ENCODE peak calls at places on chromosome 7, in ten cellular contexts. One of them, this sample, is unnamed.

GRCh38 chr7:29488977-29489376 is 74.7 kb upstream of the PRR15 start:
- DNase-seq in memory B cell: no peak
- DNase-seq in ovary: no peak
- DNase-seq in fibroblast of the conjunctiva: peak; percentile 32
- DNase-seq in AG04449: peak; percentile 80
- DNase-seq in NCI-H524 treated with DMSO at 0.1 percent for 48 hours: no peak
- DNase-seq in T-helper 9 cell: no peak
- DNase-seq in SIG-M5: no peak
- DNase-seq in SK-MEL-5: no peak
- DNase-seq in naive B cell: no peak
- DNase-seq in this sample: no peak

GRCh38 chr7:23021581-23021980 is 7.7 kb upstream of the HYCC1 start:
- DNase-seq in fibroblast of the conjunctiva: peak; percentile 64
- DNase-seq in memory B cell: no peak
- DNase-seq in SIG-M5: no peak
- DNase-seq in naive B cell: no peak
- DNase-seq in ovary: no peak
- DNase-seq in SK-MEL-5: no peak
- DNase-seq in AG04449: no peak
- DNase-seq in NCI-H524 treated with DMSO at 0.1 percent for 48 hours: no peak
- DNase-seq in T-helper 9 cell: no peak
- DNase-seq in this sample: no peak

GRCh38 chr7:132251327-132251659 is 325.0 kb downstream of the PLXNA4 start:
- DNase-seq in ovary: peak; percentile 12
- DNase-seq in AG04449: no peak
- DNase-seq in T-helper 9 cell: no peak
- DNase-seq in SK-MEL-5: peak; percentile 51
- DNase-seq in NCI-H524 treated with DMSO at 0.1 percent for 48 hours: no peak
- DNase-seq in memory B cell: no peak
- DNase-seq in SIG-M5: no peak
- DNase-seq in naive B cell: no peak
- DNase-seq in fibroblast of the conjunctiva: no peak
- DNase-seq in this sample: peak; percentile 47

GRCh38 chr7:12607134-12607533 is 36.6 kb downstream of the SCIN start:
- DNase-seq in SK-MEL-5: no peak
- DNase-seq in naive B cell: no peak
- DNase-seq in T-helper 9 cell: no peak
- DNase-seq in ovary: no peak
- DNase-seq in SIG-M5: no peak
- DNase-seq in fibroblast of the conjunctiva: no peak
- DNase-seq in NCI-H524 treated with DMSO at 0.1 percent for 48 hours: peak; percentile 54
- DNase-seq in memory B cell: no peak
- DNase-seq in AG04449: no peak
- DNase-seq in this sample: no peak

GRCh38 chr7:140003913-140004382 is 58.8 kb downstream of the PARP12 start:
- DNase-seq in SK-MEL-5: peak; percentile 81
- DNase-seq in T-helper 9 cell: no peak
- DNase-seq in memory B cell: peak; percentile 34
- DNase-seq in AG04449: no peak
- DNase-seq in ovary: no peak
- DNase-seq in NCI-H524 treated with DMSO at 0.1 percent for 48 hours: no peak
- DNase-seq in naive B cell: peak; percentile 34
- DNase-seq in fibroblast of the conjunctiva: peak; percentile 64
- DNase-seq in SIG-M5: no peak
- DNase-seq in this sample: peak; percentile 73

GRCh38 chr7:131010714-131011436 is 276.9 kb upstream of the KLF14 start:
- DNase-seq in T-helper 9 cell: no peak
- DNase-seq in AG04449: no peak
- DNase-seq in SK-MEL-5: peak; percentile 39
- DNase-seq in fibroblast of the conjunctiva: no peak
- DNase-seq in memory B cell: no peak
- DNase-seq in SIG-M5: peak; percentile 35
- DNase-seq in NCI-H524 treated with DMSO at 0.1 percent for 48 hours: no peak
- DNase-seq in naive B cell: no peak
- DNase-seq in ovary: no peak
- DNase-seq in this sample: no peak

GRCh38 chr7:92698237-92698841 is 108.1 kb upstream of the FAM133B start:
- DNase-seq in T-helper 9 cell: no peak
- DNase-seq in SK-MEL-5: peak; percentile 94
- DNase-seq in ovary: no peak
- DNase-seq in memory B cell: no peak
- DNase-seq in SIG-M5: no peak
- DNase-seq in NCI-H524 treated with DMSO at 0.1 percent for 48 hours: peak; percentile 22
- DNase-seq in fibroblast of the conjunctiva: peak; percentile 68
- DNase-seq in AG04449: peak; percentile 67
- DNase-seq in naive B cell: no peak
- DNase-seq in this sample: no peak

GRCh38 chr7:122438001-122438400 is 133.5 kb upstream of the FEZF1 start:
- DNase-seq in fibroblast of the conjunctiva: no peak
- DNase-seq in NCI-H524 treated with DMSO at 0.1 percent for 48 hours: no peak
- DNase-seq in ovary: no peak
- DNase-seq in memory B cell: no peak
- DNase-seq in T-helper 9 cell: no peak
- DNase-seq in AG04449: no peak
- DNase-seq in SK-MEL-5: peak; percentile 91
- DNase-seq in SIG-M5: no peak
- DNase-seq in naive B cell: no peak
- DNase-seq in this sample: no peak

GRCh38 chr7:139091677-139091996 is 17.9 kb downstream of the ZC3HAV1 start:
- DNase-seq in SIG-M5: no peak
- DNase-seq in AG04449: no peak
- DNase-seq in T-helper 9 cell: no peak
- DNase-seq in fibroblast of the conjunctiva: no peak
- DNase-seq in naive B cell: no peak
- DNase-seq in ovary: no peak
- DNase-seq in SK-MEL-5: no peak
- DNase-seq in memory B cell: no peak
- DNase-seq in NCI-H524 treated with DMSO at 0.1 percent for 48 hours: no peak
- DNase-seq in this sample: no peak

GRCh38 chr7:155815332-155816191 is 3.3 kb upstream of the SHH start:
- DNase-seq in memory B cell: peak; percentile 51
- DNase-seq in SIG-M5: no peak
- DNase-seq in T-helper 9 cell: peak; percentile 28
- DNase-seq in AG04449: no peak
- DNase-seq in SK-MEL-5: peak; percentile 78
- DNase-seq in naive B cell: peak; percentile 30
- DNase-seq in fibroblast of the conjunctiva: no peak
- DNase-seq in ovary: no peak
- DNase-seq in NCI-H524 treated with DMSO at 0.1 percent for 48 hours: no peak
- DNase-seq in this sample: peak; percentile 95

This sample was measured in HuH-7.